ENCODE peak calls at places on chromosome 16, in five cellular contexts. H is uterus, A is cardiac muscle cell, D is psoas muscle, N is fibroblast of lung. T is an unnamed sample.

GRCh38 chr16:70746708-70747424 is 54.1 kb downstream of the VAC14 start:
- DNase-seq in H (peak; percentile 93), A (no peak), D (peak; percentile 84), N (peak; percentile 96), T (peak; percentile 89)

GRCh38 chr16:1923299-1924034 is 5.3 kb upstream of the HS3ST6 start:
- DNase-seq in H (no peak), A (peak; percentile 60), D (no peak), N (peak; percentile 36), T (peak; percentile 74)

GRCh38 chr16:83699817-83700216 is 108.0 kb upstream of the HSBP1 start:
- DNase-seq in H (no peak), A (no peak), D (no peak), N (no peak), T (no peak)

GRCh38 chr16:11560701-11561439 is 25.8 kb downstream of the LITAF start:
- DNase-seq in H (peak; percentile 68), A (no peak), D (peak; percentile 70), N (peak; percentile 54), T (no peak)

GRCh38 chr16:50479771-50480170 is 68.4 kb upstream of the NKD1 start:
- DNase-seq in H (no peak), A (no peak), D (no peak), N (no peak), T (no peak)

GRCh38 chr16:20383106-20384029 is 21.2 kb downstream of the PDILT start:
- DNase-seq in H (peak; percentile 67), A (peak; percentile 81), D (no peak), N (peak; percentile 46), T (peak; percentile 74)

GRCh38 chr16:70161350-70161749 is 12.2 kb upstream of the CLEC18C start:
- DNase-seq in H (no peak), A (no peak), D (no peak), N (no peak), T (no peak)

GRCh38 chr16:354286-354881 is 1.9 kb upstream of the AXIN1 start:
- DNase-seq in H (no peak), A (no peak), D (peak; percentile 50), N (no peak), T (no peak)

GRCh38 chr16:66274335-66275110 is 92.0 kb upstream of the CDH5 start:
- DNase-seq in H (no peak), A (no peak), D (no peak), N (peak; percentile 67), T (no peak)

GRCh38 chr16:13561276-13561675 is 358.7 kb upstream of the ERCC4 start:
- DNase-seq in H (no peak), A (no peak), D (no peak), N (no peak), T (no peak)

GRCh38 chr16:76976756-76977155 is 214.2 kb upstream of the MON1B start:
- DNase-seq in H (no peak), A (no peak), D (no peak), N (no peak), T (no peak)
- H3K4me3 ChIP-seq in H (no peak overlapping the region), A (no peak overlapping the region), D (no peak overlapping the region), N (no peak overlapping the region), T (no peak overlapping the region)

GRCh38 chr16:57807968-57808528 is 5.8 kb upstream of the KIFC3 start:
- DNase-seq in H (peak; percentile 88), A (peak; percentile 68), D (peak; percentile 78), N (peak; percentile 59), T (peak; percentile 89)
- H3K4me1 ChIP-seq in H (no peaks in the 10 kb centered on the region), A (peaks cover 7% of the 10 kb centered on the region), D (peaks cover 39% of the 10 kb centered on the region), N (peaks cover 6% of the 10 kb centered on the region), T (peaks cover 17% of the 10 kb centered on the region)

GRCh38 chr16:88627531-88628411 is 10.6 kb upstream of the IL17C start:
- DNase-seq in H (no peak), A (no peak), D (no peak), N (no peak), T (no peak)
- H3K36me3 ChIP-seq in H (no peaks in the 10 kb centered on the region), A (peaks cover 37% of the 10 kb centered on the region), D (peaks cover 97% of the 10 kb centered on the region), N (peaks cover 27% of the 10 kb centered on the region), T (peaks cover 18% of the 10 kb centered on the region)

GRCh38 chr16:27311897-27312303 is 1.9 kb upstream of the IL4R start:
- DNase-seq in H (peak; percentile 15), A (no peak), D (no peak), N (no peak), T (no peak)

GRCh38 chr16:27313422-27314160 is at the start of gene IL4R:
- DNase-seq in H (peak; percentile 75), A (peak; percentile 76), D (peak; percentile 79), N (peak; percentile 71), T (peak; percentile 80)

GRCh38 chr16:27311449-27311831 is 2.3 kb upstream of the IL4R start:
- DNase-seq in H (peak; percentile 17), A (no peak), D (no peak), N (no peak), T (no peak)

GRCh38 chr16:27314161-27314723 is 468 bp downstream of the IL4R start:
- DNase-seq in H (peak; percentile 76), A (peak; percentile 31), D (peak; percentile 66), N (peak; percentile 93), T (peak; percentile 65)

GRCh38 chr16:27312580-27313421 is 973 bp upstream of the IL4R start:
- DNase-seq in H (no peak), A (no peak), D (no peak), N (no peak), T (no peak)
- H3K4me3 ChIP-seq in H (peak overlapping the region; percentile 65), A (peak overlapping the region; percentile 86), D (peak overlapping the region; percentile 77), N (peak overlapping the region; percentile 84), T (peak overlapping the region; percentile 91)